ENCODE peak calls at places on chromosomes 4 and X, in nine cellular contexts. One of them, this sample, is unnamed.
A peak's percentile ranks its signal among the peaks of the same experiment; 100 is the strongest.

GRCh38 chr4:173288296-173288695 is 45.9 kb downstream of the HMGB2 start:
- ATAC-seq in upper lobe of left lung: peak; percentile 53
- ATAC-seq in RWPE2: no peak
- ATAC-seq in PC-3: no peak
- ATAC-seq in heart right ventricle: peak; percentile 68
- ATAC-seq in heart left ventricle: peak; percentile 73
- ATAC-seq in body of pancreas: no peak
- ATAC-seq in pancreas: peak; percentile 28
- ATAC-seq in left lung: peak; percentile 50
- ATAC-seq in this sample: no peak

GRCh38 chr4:22780797-22781196 is 88.1 kb downstream of the GBA3 start:
- ATAC-seq in PC-3: no peak
- ATAC-seq in pancreas: no peak
- ATAC-seq in RWPE2: no peak
- ATAC-seq in body of pancreas: no peak
- ATAC-seq in upper lobe of left lung: no peak
- ATAC-seq in left lung: no peak
- ATAC-seq in heart left ventricle: no peak
- ATAC-seq in heart right ventricle: no peak
- ATAC-seq in this sample: no peak

GRCh38 chrX:39643533-39643932 is 454.2 kb downstream of the BCOR start:
- ATAC-seq in PC-3: no peak
- ATAC-seq in heart right ventricle: no peak
- ATAC-seq in heart left ventricle: no peak
- ATAC-seq in body of pancreas: no peak
- ATAC-seq in upper lobe of left lung: no peak
- ATAC-seq in left lung: no peak
- ATAC-seq in pancreas: no peak
- ATAC-seq in RWPE2: no peak
- ATAC-seq in this sample: no peak

GRCh38 chrX:129600981-129601424 is 53.8 kb downstream of the APLN start:
- ATAC-seq in upper lobe of left lung: no peak
- ATAC-seq in body of pancreas: no peak
- ATAC-seq in heart right ventricle: no peak
- ATAC-seq in PC-3: peak; percentile 41
- ATAC-seq in pancreas: peak; percentile 37
- ATAC-seq in RWPE2: no peak
- ATAC-seq in left lung: peak; percentile 29
- ATAC-seq in heart left ventricle: peak; percentile 17
- ATAC-seq in this sample: peak; percentile 13

GRCh38 chrX:123169247-123169901 is 14.7 kb upstream of the GRIA3 start:
- ATAC-seq in left lung: no peak
- ATAC-seq in RWPE2: no peak
- ATAC-seq in pancreas: peak; percentile 53
- ATAC-seq in heart left ventricle: no peak
- ATAC-seq in heart right ventricle: no peak
- ATAC-seq in body of pancreas: no peak
- ATAC-seq in PC-3: peak; percentile 79
- ATAC-seq in upper lobe of left lung: no peak
- ATAC-seq in this sample: no peak

GRCh38 chrX:133812382-133812781 is 173.0 kb downstream of the GPC3 start:
- ATAC-seq in heart right ventricle: no peak
- ATAC-seq in RWPE2: no peak
- ATAC-seq in left lung: no peak
- ATAC-seq in upper lobe of left lung: no peak
- ATAC-seq in pancreas: no peak
- ATAC-seq in body of pancreas: no peak
- ATAC-seq in heart left ventricle: no peak
- ATAC-seq in PC-3: no peak
- ATAC-seq in this sample: no peak

GRCh38 chr4:142544014-142544413 is 302.1 kb downstream of the INPP4B start:
- ATAC-seq in upper lobe of left lung: no peak
- ATAC-seq in heart right ventricle: no peak
- ATAC-seq in left lung: no peak
- ATAC-seq in PC-3: no peak
- ATAC-seq in body of pancreas: no peak
- ATAC-seq in pancreas: no peak
- ATAC-seq in RWPE2: no peak
- ATAC-seq in heart left ventricle: no peak
- ATAC-seq in this sample: no peak

GRCh38 chrX:13478740-13479451 is 90.5 kb upstream of the EGFL6 start:
- ATAC-seq in PC-3: no peak
- ATAC-seq in upper lobe of left lung: no peak
- ATAC-seq in heart left ventricle: peak; percentile 77
- ATAC-seq in pancreas: no peak
- ATAC-seq in RWPE2: no peak
- ATAC-seq in heart right ventricle: peak; percentile 93
- ATAC-seq in left lung: no peak
- ATAC-seq in body of pancreas: no peak
- ATAC-seq in this sample: no peak

GRCh38 chrX:150225266-150225665 is 137.9 kb upstream of the MAMLD1 start:
- ATAC-seq in PC-3: no peak
- ATAC-seq in pancreas: no peak
- ATAC-seq in upper lobe of left lung: no peak
- ATAC-seq in heart left ventricle: no peak
- ATAC-seq in heart right ventricle: no peak
- ATAC-seq in RWPE2: no peak
- ATAC-seq in body of pancreas: no peak
- ATAC-seq in left lung: no peak
- ATAC-seq in this sample: no peak

GRCh38 chrX:150226223-150226965 is 136.7 kb upstream of the MAMLD1 start:
- ATAC-seq in heart right ventricle: no peak
- ATAC-seq in RWPE2: no peak
- ATAC-seq in left lung: no peak
- ATAC-seq in pancreas: no peak
- ATAC-seq in upper lobe of left lung: no peak
- ATAC-seq in body of pancreas: no peak
- ATAC-seq in PC-3: no peak
- ATAC-seq in heart left ventricle: no peak
- ATAC-seq in this sample: no peak

GRCh38 chrX:150225756-150226155 is 137.4 kb upstream of the MAMLD1 start:
- ATAC-seq in PC-3: no peak
- ATAC-seq in heart left ventricle: no peak
- ATAC-seq in upper lobe of left lung: no peak
- ATAC-seq in left lung: no peak
- ATAC-seq in pancreas: no peak
- ATAC-seq in RWPE2: no peak
- ATAC-seq in heart right ventricle: no peak
- ATAC-seq in body of pancreas: no peak
- ATAC-seq in this sample: no peak

GRCh38 chrX:150224676-150225075 is 138.4 kb upstream of the MAMLD1 start:
- ATAC-seq in pancreas: no peak
- ATAC-seq in heart right ventricle: no peak
- ATAC-seq in PC-3: no peak
- ATAC-seq in body of pancreas: no peak
- ATAC-seq in left lung: no peak
- ATAC-seq in RWPE2: no peak
- ATAC-seq in upper lobe of left lung: no peak
- ATAC-seq in heart left ventricle: no peak
- ATAC-seq in this sample: no peak

DNA sequence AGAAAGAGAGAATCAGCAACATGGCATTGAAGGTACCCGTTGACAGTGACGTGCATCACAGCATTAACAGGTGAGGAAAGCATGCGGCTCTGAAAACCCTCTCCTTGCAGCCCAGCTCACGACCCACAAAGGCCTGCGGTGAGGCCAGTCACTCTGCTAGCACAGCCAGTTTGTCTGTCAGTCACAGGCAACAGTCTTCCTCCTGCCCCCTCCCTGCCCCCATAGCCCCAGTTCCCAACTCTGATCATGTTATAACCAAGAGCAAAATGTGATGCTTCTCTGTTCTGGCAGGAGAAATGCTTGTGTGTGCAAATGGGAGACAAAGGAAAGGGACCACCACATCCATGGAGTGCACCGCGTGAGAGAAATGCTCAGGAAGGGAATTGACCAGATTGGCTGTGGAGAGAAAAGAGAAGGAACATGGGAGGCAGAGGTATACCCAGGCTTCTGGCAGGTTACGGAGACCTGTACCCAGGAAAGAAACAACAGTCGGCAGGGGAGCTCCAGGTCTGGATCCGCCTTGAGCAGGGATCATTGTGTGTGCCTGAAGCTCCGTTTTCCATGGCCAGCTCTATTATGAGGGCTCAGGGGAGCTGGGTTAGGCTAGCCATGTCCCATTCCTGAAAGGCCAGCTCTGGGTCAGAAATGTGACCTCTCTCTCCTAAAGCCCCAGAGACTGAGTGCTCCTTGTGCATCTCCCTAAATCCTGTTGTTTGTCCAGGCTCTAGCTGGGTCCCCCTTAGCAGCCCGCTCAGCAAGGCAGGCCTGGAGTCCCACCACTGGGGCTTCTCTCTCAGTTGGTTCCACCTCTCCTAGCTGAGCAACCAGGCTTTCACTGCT is 139.7 kb upstream of the MAMLD1 start:
- ATAC-seq in left lung: no peak
- ATAC-seq in heart right ventricle: no peak
- ATAC-seq in RWPE2: no peak
- ATAC-seq in pancreas: no peak
- ATAC-seq in heart left ventricle: no peak
- ATAC-seq in upper lobe of left lung: no peak
- ATAC-seq in body of pancreas: no peak
- ATAC-seq in PC-3: no peak
- ATAC-seq in this sample: no peak
- H3K4me1 ChIP-seq in left lung: no peaks in the 10 kb centered on the region
- H3K4me1 ChIP-seq in heart right ventricle: no peaks in the 10 kb centered on the region
- H3K4me1 ChIP-seq in RWPE2: no peaks in the 10 kb centered on the region
- H3K4me1 ChIP-seq in pancreas: no peaks in the 10 kb centered on the region
- H3K4me1 ChIP-seq in heart left ventricle: no peaks in the 10 kb centered on the region
- H3K4me1 ChIP-seq in upper lobe of left lung: no peaks in the 10 kb centered on the region
- H3K4me1 ChIP-seq in body of pancreas: no peaks in the 10 kb centered on the region
- H3K4me1 ChIP-seq in PC-3: no peaks in the 10 kb centered on the region
- H3K4me1 ChIP-seq in this sample: no peaks in the 10 kb centered on the region

DNA sequence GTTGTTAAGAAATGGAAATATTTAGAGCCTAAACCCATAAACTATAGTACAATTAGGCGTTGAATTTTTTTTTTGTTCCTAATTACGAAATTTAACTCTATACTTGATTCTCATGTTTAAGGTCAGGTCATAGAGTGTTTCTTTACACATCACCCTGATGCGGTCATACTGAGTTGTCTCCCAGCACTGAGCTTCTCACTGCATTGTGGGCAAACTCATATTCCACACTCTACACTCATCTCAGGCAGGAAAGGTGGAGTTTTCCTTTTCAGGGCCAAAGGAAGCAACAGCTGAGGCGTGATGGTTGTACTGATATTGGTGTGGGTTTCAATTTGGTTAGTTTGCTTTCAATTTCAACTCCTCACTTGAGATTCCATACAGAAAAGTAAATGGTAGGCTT is 75.4 kb downstream of the FAT4 start:
- ATAC-seq in RWPE2: peak; percentile 88
- ATAC-seq in heart left ventricle: peak; percentile 90
- ATAC-seq in PC-3: peak; percentile 65
- ATAC-seq in heart right ventricle: peak; percentile 88
- ATAC-seq in upper lobe of left lung: peak; percentile 61
- ATAC-seq in pancreas: no peak
- ATAC-seq in body of pancreas: no peak
- ATAC-seq in left lung: peak; percentile 74
- ATAC-seq in this sample: peak; percentile 79
- H3K4me3 ChIP-seq in RWPE2: no peak overlapping the region
- H3K4me3 ChIP-seq in heart left ventricle: no peak overlapping the region
- H3K4me3 ChIP-seq in PC-3: peak overlapping the region; percentile 26
- H3K4me3 ChIP-seq in heart right ventricle: no peak overlapping the region
- H3K4me3 ChIP-seq in upper lobe of left lung: no peak overlapping the region
- H3K4me3 ChIP-seq in pancreas: no peak overlapping the region
- H3K4me3 ChIP-seq in body of pancreas: no peak overlapping the region
- H3K4me3 ChIP-seq in left lung: no peak overlapping the region
- H3K4me3 ChIP-seq in this sample: no peak overlapping the region

GRCh38 chr4:135515295-135515694 is 1313.7 kb upstream of the PABPC4L start:
- ATAC-seq in pancreas: no peak
- ATAC-seq in PC-3: no peak
- ATAC-seq in heart left ventricle: no peak
- ATAC-seq in upper lobe of left lung: no peak
- ATAC-seq in body of pancreas: no peak
- ATAC-seq in left lung: no peak
- ATAC-seq in heart right ventricle: no peak
- ATAC-seq in RWPE2: no peak
- ATAC-seq in this sample: no peak

GRCh38 chr4:135508006-135508714 is 1306.6 kb upstream of the PABPC4L start:
- ATAC-seq in body of pancreas: no peak
- ATAC-seq in left lung: no peak
- ATAC-seq in heart left ventricle: no peak
- ATAC-seq in RWPE2: peak; percentile 99
- ATAC-seq in PC-3: peak; percentile 93
- ATAC-seq in pancreas: no peak
- ATAC-seq in upper lobe of left lung: no peak
- ATAC-seq in heart right ventricle: no peak
- ATAC-seq in this sample: no peak

DNA sequence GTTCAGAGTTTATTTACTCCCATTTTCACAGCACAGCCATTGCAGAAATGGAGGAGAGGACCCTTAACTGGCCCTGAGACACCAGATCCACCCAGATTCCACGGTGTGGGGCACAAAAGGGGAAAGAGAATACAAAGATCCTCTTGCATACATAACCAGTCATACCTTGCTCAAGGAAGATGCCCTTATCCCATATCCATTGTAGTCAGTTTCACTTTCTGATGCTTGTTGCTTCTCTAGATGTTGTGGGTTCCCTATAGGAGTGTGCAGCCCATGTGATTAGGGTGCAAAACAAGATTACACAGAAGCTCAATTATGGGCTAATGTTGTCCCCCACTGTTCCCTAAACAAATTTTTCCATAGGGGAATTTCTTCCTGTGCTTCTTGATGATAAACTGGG is 1309.0 kb upstream of the PABPC4L start:
- ATAC-seq in RWPE2: no peak
- ATAC-seq in heart right ventricle: no peak
- ATAC-seq in PC-3: no peak
- ATAC-seq in left lung: no peak
- ATAC-seq in heart left ventricle: no peak
- ATAC-seq in pancreas: no peak
- ATAC-seq in upper lobe of left lung: no peak
- ATAC-seq in body of pancreas: no peak
- ATAC-seq in this sample: no peak
- H3K4me1 ChIP-seq in RWPE2: peaks cover 20% of the 10 kb centered on the region
- H3K4me1 ChIP-seq in heart right ventricle: no peaks in the 10 kb centered on the region
- H3K4me1 ChIP-seq in PC-3: peaks cover 7% of the 10 kb centered on the region
- H3K4me1 ChIP-seq in left lung: no peaks in the 10 kb centered on the region
- H3K4me1 ChIP-seq in heart left ventricle: no peaks in the 10 kb centered on the region
- H3K4me1 ChIP-seq in pancreas: no peaks in the 10 kb centered on the region
- H3K4me1 ChIP-seq in upper lobe of left lung: no peaks in the 10 kb centered on the region
- H3K4me1 ChIP-seq in body of pancreas: no peaks in the 10 kb centered on the region
- H3K4me1 ChIP-seq in this sample: no peaks in the 10 kb centered on the region

GRCh38 chr4:23889368-23889767 is 479 bp downstream of the PPARGC1A start:
- ATAC-seq in body of pancreas: no peak
- ATAC-seq in heart left ventricle: no peak
- ATAC-seq in heart right ventricle: no peak
- ATAC-seq in upper lobe of left lung: no peak
- ATAC-seq in left lung: no peak
- ATAC-seq in PC-3: no peak
- ATAC-seq in RWPE2: no peak
- ATAC-seq in pancreas: no peak
- ATAC-seq in this sample: no peak

GRCh38 chr4:23891064-23891421 is 1.2 kb upstream of the PPARGC1A start:
- ATAC-seq in heart left ventricle: no peak
- ATAC-seq in RWPE2: no peak
- ATAC-seq in pancreas: no peak
- ATAC-seq in upper lobe of left lung: no peak
- ATAC-seq in PC-3: no peak
- ATAC-seq in heart right ventricle: no peak
- ATAC-seq in left lung: no peak
- ATAC-seq in body of pancreas: no peak
- ATAC-seq in this sample: no peak

GRCh38 chr4:23889814-23890269 is at the start of gene PPARGC1A:
- ATAC-seq in body of pancreas: peak; percentile 83
- ATAC-seq in PC-3: no peak
- ATAC-seq in heart right ventricle: peak; percentile 96
- ATAC-seq in upper lobe of left lung: peak; percentile 93
- ATAC-seq in heart left ventricle: peak; percentile 91
- ATAC-seq in pancreas: peak; percentile 87
- ATAC-seq in RWPE2: no peak
- ATAC-seq in left lung: peak; percentile 91
- ATAC-seq in this sample: peak; percentile 83

GRCh38 chr4:23888421-23889319 is 1.2 kb downstream of the PPARGC1A start:
- ATAC-seq in heart left ventricle: peak; percentile 71
- ATAC-seq in heart right ventricle: peak; percentile 82
- ATAC-seq in PC-3: no peak
- ATAC-seq in body of pancreas: peak; percentile 30
- ATAC-seq in left lung: peak; percentile 63
- ATAC-seq in upper lobe of left lung: peak; percentile 64
- ATAC-seq in pancreas: peak; percentile 56
- ATAC-seq in RWPE2: peak; percentile 66
- ATAC-seq in this sample: peak; percentile 46

GRCh38 chr4:23890369-23891063 is 669 bp upstream of the PPARGC1A start:
- ATAC-seq in PC-3: no peak
- ATAC-seq in RWPE2: peak; percentile 10
- ATAC-seq in left lung: peak; percentile 18
- ATAC-seq in upper lobe of left lung: no peak
- ATAC-seq in body of pancreas: peak; percentile 10
- ATAC-seq in pancreas: peak; percentile 5
- ATAC-seq in heart right ventricle: no peak
- ATAC-seq in heart left ventricle: peak; percentile 9
- ATAC-seq in this sample: no peak
- H3K4me3 ChIP-seq in PC-3: no peak overlapping the region
- H3K4me3 ChIP-seq in RWPE2: no peak overlapping the region
- H3K4me3 ChIP-seq in left lung: peak overlapping the region; percentile 37
- H3K4me3 ChIP-seq in upper lobe of left lung: no peak overlapping the region
- H3K4me3 ChIP-seq in body of pancreas: no peak overlapping the region
- H3K4me3 ChIP-seq in pancreas: peak overlapping the region; percentile 37
- H3K4me3 ChIP-seq in heart right ventricle: peak overlapping the region; percentile 54
- H3K4me3 ChIP-seq in heart left ventricle: peak overlapping the region; percentile 21
- H3K4me3 ChIP-seq in this sample: peak overlapping the region; percentile 54